ENCODE peak calls at places on chromosomes 5 and 9, in nine cellular contexts. N, W, I, Q, V, R, B, Y and M are unnamed samples.
A peak's percentile ranks its signal among the peaks of the same experiment; 100 is the strongest.

GRCh38 chr9:134134949-134135342 is 936 bp upstream of the WDR5 start:
- DNase-seq in N (peak; percentile 52), W (no peak), Q (no peak), V (no peak), R (no peak), I (no peak), B (peak; percentile 71), Y (no peak), M (no peak)

GRCh38 chr9:75993434-75993833 is 103.0 kb downstream of the PCSK5 start:
- DNase-seq in N (no peak), W (no peak), I (no peak), V (no peak), R (no peak), Q (no peak), B (no peak), Y (no peak), M (no peak)

GRCh38 chr5:141662028-141662427 is 10.8 kb upstream of the FCHSD1 start:
- DNase-seq in R (no peak), B (no peak), Q (no peak), Y (no peak), I (no peak), W (no peak), V (no peak), N (no peak), M (no peak)

GRCh38 chr5:124651663-124652513 is 94.6 kb downstream of the ZNF608 start:
- DNase-seq in Q (peak; percentile 86), W (no peak), V (peak; percentile 77), B (peak; percentile 80), R (peak; percentile 73), Y (peak; percentile 42), N (peak; percentile 71), I (peak; percentile 85), M (peak; percentile 79)

GRCh38 chr9:137069508-137070071 is 767 bp downstream of the SAPCD2 start:
- DNase-seq in V (no peak), Q (no peak), I (peak; percentile 62), N (no peak), B (no peak), R (no peak), W (no peak), Y (no peak), M (no peak)

GRCh38 chr5:146165469-146165868 is 17.0 kb downstream of the LARS1 start:
- DNase-seq in W (no peak), Y (no peak), Q (no peak), B (no peak), R (no peak), V (no peak), N (no peak), I (no peak), M (no peak)

GRCh38 chr9:71812385-71812784 is 44.1 kb upstream of the CEMIP2 start:
- DNase-seq in W (no peak), V (no peak), Q (peak; percentile 45), I (no peak), B (no peak), N (no peak), R (no peak), Y (no peak), M (no peak)

GRCh38 chr9:14243514-14244042 is 70.4 kb downstream of the NFIB start:
- DNase-seq in N (no peak), Y (no peak), I (no peak), B (no peak), V (no peak), Q (no peak), R (no peak), W (no peak), M (no peak)

GRCh38 chr5:36724429-36725332 is 118.3 kb downstream of the SLC1A3 start:
- DNase-seq in R (no peak), I (no peak), B (no peak), Y (peak; percentile 44), N (no peak), Q (no peak), V (no peak), W (no peak), M (peak; percentile 23)

GRCh38 chr5:171599396-171599795 is 179.9 kb downstream of the FGF18 start:
- DNase-seq in B (no peak), N (no peak), V (no peak), R (no peak), W (no peak), Y (no peak), Q (no peak), I (no peak), M (no peak)

GRCh38 chr5:58871648-58872242 is 288.9 kb downstream of the RAB3C start:
- DNase-seq in R (peak; percentile 40), N (peak; percentile 31), Q (no peak), I (peak; percentile 48), B (no peak), V (peak; percentile 16), Y (no peak), W (no peak), M (peak; percentile 31)